ENCODE peak calls at places on chromosomes 11 and 22, in six cellular contexts. J is brain microvascular endothelial cell, B is heart left ventricle, O is tibial nerve, S is IMR-90, N is psoas muscle. Y is an unnamed sample.
A peak's percentile ranks its signal among the peaks of the same experiment; 100 is the strongest.

GRCh38 chr11:126344291-126344970 is 11.1 kb upstream of the ST3GAL4 start:
- DNase-seq in B (no peak), S (no peak), O (no peak), J (no peak), N (peak; percentile 26), Y (no peak)

GRCh38 chr22:41022470-41023298 is 69.7 kb upstream of the EP300 start:
- DNase-seq in J (peak; percentile 36), O (peak; percentile 89), N (peak; percentile 97), B (peak; percentile 93), S (peak; percentile 76), Y (peak; percentile 88)

GRCh38 chr22:26492220-26492619 is 8.5 kb downstream of the SRRD start:
- DNase-seq in J (no peak), N (no peak), S (no peak), O (no peak), B (no peak), Y (no peak)

GRCh38 chr11:62132188-62132587 is 8.4 kb downstream of the INCENP start:
- DNase-seq in N (no peak), B (no peak), O (no peak), J (no peak), S (no peak), Y (no peak)

GRCh38 chr11:83472328-83472727 is 186.2 kb upstream of the CCDC90B start:
- DNase-seq in B (no peak), S (no peak), O (no peak), J (no peak), N (no peak), Y (no peak)

GRCh38 chr11:76835928-76836612 is 24.6 kb upstream of the ACER3 start:
- DNase-seq in J (no peak), N (no peak), S (peak; percentile 68), B (peak; percentile 42), O (peak; percentile 36), Y (no peak)

GRCh38 chr11:12235945-12236743 is 125.8 kb downstream of the MICAL2 start:
- DNase-seq in J (peak; percentile 37), S (peak; percentile 72), N (no peak), B (no peak), O (peak; percentile 41), Y (no peak)

GRCh38 chr22:21909871-21910270 is 42.4 kb upstream of the MAPK1 start:
- DNase-seq in B (no peak), S (no peak), N (peak; percentile 1), O (no peak), J (no peak), Y (no peak)

GRCh38 chr11:48141475-48142100 is 75.0 kb upstream of the OR4B1 start:
- DNase-seq in S (no peak), O (no peak), J (no peak), B (no peak), N (no peak), Y (no peak)

GRCh38 chr11:77776455-77776854 is 44.1 kb downstream of the RSF1 start:
- DNase-seq in J (no peak), B (no peak), O (no peak), N (no peak), S (peak; percentile 20), Y (no peak)

GRCh38 chr22:24072361-24072760 is 61.3 kb downstream of the CABIN1 start:
- DNase-seq in S (no peak), N (no peak), O (no peak), J (no peak), B (no peak), Y (no peak)

GRCh38 chr22:43889366-43890253 is 2.2 kb downstream of the PNPLA5 start:
- DNase-seq in O (no peak), J (no peak), S (peak; percentile 46), N (peak; percentile 38), B (no peak), Y (no peak)

GRCh38 chr11:1228921-1229451 is 6.1 kb downstream of the MUC5B start:
- DNase-seq in N (peak; percentile 39), O (no peak), S (no peak), J (no peak), B (no peak), Y (no peak)

GRCh38 chr11:73034777-73035176 is 107.3 kb downstream of the FCHSD2 start:
- DNase-seq in N (no peak), B (no peak), J (no peak), S (no peak), O (no peak), Y (no peak)

DNA sequence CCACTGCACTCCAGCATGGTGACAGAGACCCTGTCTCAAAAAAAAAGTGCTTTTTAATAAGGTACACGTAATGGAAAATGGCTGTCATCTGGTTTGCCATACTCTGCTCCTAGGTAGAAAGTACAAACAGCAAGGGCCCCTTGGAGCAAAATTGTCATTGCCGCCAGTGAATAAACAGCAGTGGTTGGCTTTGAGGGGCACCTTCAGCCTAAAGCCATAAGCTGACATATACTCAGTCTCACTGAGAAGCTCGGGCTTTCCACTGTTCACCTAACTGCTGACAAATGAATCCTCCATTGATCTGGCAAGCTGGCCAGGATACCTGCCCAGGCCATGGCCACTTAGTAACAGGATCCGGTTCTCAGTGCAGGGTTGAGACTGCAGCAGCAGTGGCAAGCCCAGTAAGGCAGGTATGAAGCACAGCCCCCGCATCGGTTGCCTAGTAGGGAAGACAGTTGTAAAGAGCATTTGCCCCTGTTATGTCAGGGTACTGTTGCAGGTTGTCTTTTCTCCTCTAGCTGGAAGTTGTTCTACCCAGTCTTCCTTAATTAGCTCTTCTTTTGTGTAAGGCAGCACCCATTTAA is 38.8 kb downstream of the MARK2 start:
- DNase-seq in N (no peak), S (no peak), J (no peak), O (no peak), B (no peak), Y (no peak)
- H3K36me3 ChIP-seq in N (no peaks in the 10 kb centered on the region), S (peaks cover 4% of the 10 kb centered on the region), J (no peaks in the 10 kb centered on the region), O (no peaks in the 10 kb centered on the region), B (no peaks in the 10 kb centered on the region), Y (peaks cover 10% of the 10 kb centered on the region)

GRCh38 chr22:32528984-32529982 is 54.7 kb downstream of the FBXO7 start:
- DNase-seq in J (peak; percentile 72), O (peak; percentile 96), S (peak; percentile 86), B (peak; percentile 89), N (peak; percentile 90), Y (no peak)
- TF ChIP-seq CTCF in J (peak; percentile 95), O (peak; percentile 89), S (peak; percentile 95), B (peak; percentile 79), N (peak; percentile 84), Y (peak; percentile 68)

GRCh38 chr22:38467904-38468760 is at the start of gene KDELR3:
- DNase-seq in S (peak; percentile 71), N (peak; percentile 73), O (peak; percentile 26), J (peak; percentile 40), B (peak; percentile 78), Y (peak; percentile 65)

GRCh38 chr22:38469306-38469781 is 1.4 kb downstream of the KDELR3 start:
- DNase-seq in N (no peak), J (no peak), S (no peak), B (no peak), O (no peak), Y (no peak)

GRCh38 chr22:38471237-38471636 is 3.3 kb downstream of the KDELR3 start:
- DNase-seq in S (no peak), B (no peak), N (no peak), O (no peak), J (no peak), Y (no peak)

GRCh38 chr22:38467438-38467903 is 425 bp upstream of the KDELR3 start:
- DNase-seq in J (no peak), O (no peak), B (no peak), S (no peak), N (no peak), Y (no peak)

GRCh38 chr22:38468761-38469305 is 937 bp downstream of the KDELR3 start:
- DNase-seq in B (no peak), N (no peak), S (no peak), O (no peak), J (no peak), Y (no peak)
- H3K4me3 ChIP-seq in B (peak overlapping the region; percentile 85), N (peak overlapping the region; percentile 69), S (peak overlapping the region; percentile 95), O (peak overlapping the region; percentile 59), J (peak overlapping the region; percentile 94), Y (no peak overlapping the region)

GRCh38 chr11:36454991-36455611 is 55.0 kb downstream of the TRAF6 start:
- DNase-seq in O (no peak), B (peak; percentile 34), S (no peak), J (peak; percentile 18), N (no peak), Y (no peak)
- H3K36me3 ChIP-seq in O (peaks cover 7% of the 10 kb centered on the region), B (peaks cover 3% of the 10 kb centered on the region), S (no peaks in the 10 kb centered on the region), J (peaks cover 6% of the 10 kb centered on the region), N (no peaks in the 10 kb centered on the region), Y (no peaks in the 10 kb centered on the region)

GRCh38 chr11:70730411-70730810 is 332.1 kb downstream of the CTTN start:
- DNase-seq in J (no peak), B (no peak), N (peak; percentile 17), S (no peak), O (no peak), Y (no peak)

GRCh38 chr11:70731670-70732492 is 333.6 kb downstream of the CTTN start:
- DNase-seq in S (no peak), O (no peak), B (no peak), J (no peak), N (peak; percentile 24), Y (no peak)

GRCh38 chr11:70734379-70734778 is 336.1 kb downstream of the CTTN start:
- DNase-seq in N (peak; percentile 38), S (no peak), O (no peak), B (no peak), J (no peak), Y (no peak)

GRCh38 chr11:70733327-70734325 is 335.3 kb downstream of the CTTN start:
- DNase-seq in N (peak; percentile 33), S (no peak), O (no peak), J (no peak), B (no peak), Y (no peak)

GRCh38 chr11:70732493-70733206 is 334.3 kb downstream of the CTTN start:
- DNase-seq in S (no peak), N (peak; percentile 34), J (no peak), B (no peak), O (no peak), Y (no peak)
- TF ChIP-seq CTCF in S (no peak), N (no peak), J (no peak), B (no peak), O (no peak), Y (no peak)

GRCh38 chr11:60457576-60457975 is 1.9 kb downstream of the MS4A1 start:
- DNase-seq in J (no peak), O (no peak), N (no peak), B (no peak), S (no peak), Y (peak; percentile 53)

GRCh38 chr11:60455531-60456042 is at the start of gene MS4A1:
- DNase-seq in J (no peak), B (no peak), S (no peak), N (no peak), O (no peak), Y (peak; percentile 82)

GRCh38 chr11:60454212-60454611 is 1.4 kb upstream of the MS4A1 start:
- DNase-seq in B (no peak), O (no peak), J (no peak), N (no peak), S (no peak), Y (peak; percentile 22)

GRCh38 chr11:60459345-60459744 is 3.7 kb downstream of the MS4A1 start:
- DNase-seq in J (no peak), S (no peak), O (no peak), B (no peak), N (no peak), Y (no peak)
- H3K4me3 ChIP-seq in J (no peak overlapping the region), S (no peak overlapping the region), O (no peak overlapping the region), B (no peak overlapping the region), N (no peak overlapping the region), Y (peak overlapping the region; percentile 84)

DNA sequence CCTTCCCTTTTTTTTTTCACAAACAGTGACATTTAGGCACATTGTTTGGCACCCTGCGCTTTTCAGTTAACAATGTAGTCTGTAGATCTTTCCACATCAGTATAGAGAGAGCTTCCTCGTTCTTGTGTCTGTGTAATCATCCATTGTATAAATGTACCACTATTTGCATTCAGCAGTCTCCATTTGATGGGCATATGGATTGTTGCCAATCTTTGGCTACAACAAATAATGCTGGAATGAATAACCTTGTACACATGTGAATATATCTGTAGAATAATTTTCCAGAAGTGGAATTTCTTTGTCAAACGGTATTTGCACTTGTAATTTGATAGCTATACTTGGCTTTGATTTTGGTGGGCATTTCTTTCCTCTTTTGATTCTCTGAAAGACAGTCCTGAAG is 17.1 kb downstream of the MPEG1 start:
- DNase-seq in N (no peak), O (no peak), B (no peak), J (no peak), S (no peak), Y (no peak)
- H3K36me3 ChIP-seq in N (peaks cover 2% of the 10 kb centered on the region), O (peaks cover 68% of the 10 kb centered on the region), B (peaks cover 45% of the 10 kb centered on the region), J (no peaks in the 10 kb centered on the region), S (peaks cover 45% of the 10 kb centered on the region), Y (peaks cover 12% of the 10 kb centered on the region)

Y was measured in GM06990.